ENCODE peak calls at places on chromosomes 11 and 22, in six cellular contexts. U is mammary epithelial cell, I is WTC11, E is K562, P is B cell, H is Caco-2. V is an unnamed sample.

GRCh38 chr11:105621985-105622384 is 12.1 kb downstream of the GRIA4 start:
- DNase-seq in U (no peak), I (no peak), E (no peak), P (no peak), H (no peak), V (no peak)

GRCh38 chr22:45468872-45469572 is 33.7 kb upstream of the FBLN1 start:
- DNase-seq in U (peak; percentile 85), I (no peak), E (no peak), P (no peak), H (no peak), V (no peak)

GRCh38 chr11:26715133-26715532 is 6.7 kb downstream of the SLC5A12 start:
- DNase-seq in U (peak; percentile 6), I (no peak), E (no peak), P (no peak), H (no peak), V (no peak)

GRCh38 chr11:14645247-14645912 is 1.8 kb downstream of the PDE3B start:
- DNase-seq in U (peak; percentile 1), I (no peak), E (peak; percentile 51), P (no peak), H (no peak), V (no peak)

GRCh38 chr22:33918676-33919590 is 1.3 kb downstream of the LARGE1 start:
- DNase-seq in U (no peak), I (peak; percentile 23), E (no peak), P (no peak), H (no peak), V (no peak)

GRCh38 chr22:50148991-50149721 is 21.4 kb upstream of the PANX2 start:
- DNase-seq in U (peak; percentile 98), I (peak; percentile 74), E (peak; percentile 81), P (peak; percentile 81), H (peak; percentile 65), V (peak; percentile 86)

GRCh38 chr11:4025248-4025956 is 69.2 kb upstream of the RRM1 start:
- DNase-seq in U (peak; percentile 12), I (no peak), E (no peak), P (no peak), H (no peak), V (no peak)

GRCh38 chr11:112016765-112017356 is 8.3 kb upstream of the DLAT start:
- DNase-seq in U (peak; percentile 4), I (no peak), E (no peak), P (no peak), H (no peak), V (no peak)

GRCh38 chr11:3091846-3092602 is 34.8 kb upstream of the CARS1 start:
- DNase-seq in U (peak; percentile 73), I (peak; percentile 95), E (peak; percentile 84), P (peak; percentile 72), H (peak; percentile 92), V (peak; percentile 67)

GRCh38 chr22:32622004-32622761 is 147.6 kb downstream of the FBXO7 start:
- DNase-seq in U (no peak), I (peak; percentile 64), E (no peak), P (no peak), H (peak; percentile 80), V (no peak)

GRCh38 chr11:123678246-123678645 is 23.8 kb upstream of the SCN3B start:
- DNase-seq in U (peak; percentile 81), I (no peak), E (no peak), P (no peak), H (no peak), V (no peak)

GRCh38 chr11:20754957-20755356 is 85.6 kb downstream of the NELL1 start:
- DNase-seq in U (peak; percentile 16), I (peak; percentile 52), E (peak; percentile 4), P (no peak), H (peak; percentile 36), V (no peak)

GRCh38 chr22:21876486-21877176 is 9.2 kb upstream of the MAPK1 start:
- DNase-seq in U (peak; percentile 70), I (no peak), E (peak; percentile 76), P (no peak), H (no peak), V (no peak)

GRCh38 chr11:47060807-47061206 is 115.9 kb downstream of the ARFGAP2 start:
- DNase-seq in U (no peak), I (no peak), E (peak; percentile 50), P (no peak), H (no peak), V (no peak)

GRCh38 chr11:17129003-17129402 is 51.5 kb upstream of the RPS13 start:
- DNase-seq in U (peak; percentile 3), I (no peak), E (no peak), P (no peak), H (no peak), V (no peak)

GRCh38 chr11:63916837-63917684 is at the start of gene RCOR2:
- DNase-seq in U (peak; percentile 60), I (peak; percentile 81), E (peak; percentile 86), P (peak; percentile 49), H (peak; percentile 83), V (no peak)

GRCh38 chr11:75766449-75767227 is 1.9 kb upstream of the DGAT2 start:
- DNase-seq in U (no peak), I (no peak), E (no peak), P (no peak), H (no peak), V (peak; percentile 8)

GRCh38 chr22:44991218-44991617 is 18.6 kb downstream of the PHF21B start:
- DNase-seq in U (no peak), I (no peak), E (no peak), P (no peak), H (no peak), V (no peak)

GRCh38 chr11:82465481-82465880 is 268.2 kb downstream of the FAM181B start:
- DNase-seq in U (no peak), I (no peak), E (no peak), P (no peak), H (no peak), V (no peak)

GRCh38 chr11:19557185-19557584 is 155.5 kb upstream of the NAV2 start:
- DNase-seq in U (no peak), I (no peak), E (no peak), P (no peak), H (no peak), V (no peak)
- TF ChIP-seq CTCF in U (no peak), I (no peak), E (no peak), P (no peak), H (no peak), V (no peak)

GRCh38 chr11:44326615-44327475 is 16.9 kb upstream of the ALX4 start:
- DNase-seq in U (no peak), I (no peak), E (peak; percentile 65), P (no peak), H (peak; percentile 35), V (no peak)
- TF ChIP-seq CTCF in U (no peak), I (no peak), E (peak; percentile 74), P (no peak), H (peak; percentile 45), V (no peak)

GRCh38 chr22:40153186-40153585 is 24.5 kb upstream of the TNRC6B start:
- DNase-seq in U (no peak), I (no peak), E (no peak), P (no peak), H (peak; percentile 7), V (no peak)

GRCh38 chr22:40153705-40154104 is 24.0 kb upstream of the TNRC6B start:
- DNase-seq in U (no peak), I (no peak), E (no peak), P (no peak), H (no peak), V (no peak)

GRCh38 chr22:40161182-40161581 is 16.5 kb upstream of the TNRC6B start:
- DNase-seq in U (no peak), I (no peak), E (no peak), P (no peak), H (no peak), V (no peak)

GRCh38 chr22:40157546-40157945 is 20.2 kb upstream of the TNRC6B start:
- DNase-seq in U (no peak), I (no peak), E (no peak), P (no peak), H (no peak), V (no peak)

GRCh38 chr22:40156001-40156516 is 21.7 kb upstream of the TNRC6B start:
- DNase-seq in U (peak; percentile 82), I (peak; percentile 31), E (peak; percentile 83), P (no peak), H (peak; percentile 81), V (no peak)
- TF ChIP-seq CTCF in U (no peak), I (no peak), E (peak; percentile 50), P (no peak), H (no peak), V (no peak)

GRCh38 chr11:85540635-85541034 is 86.5 kb downstream of the DLG2 start:
- DNase-seq in U (no peak), I (peak; percentile 46), E (no peak), P (no peak), H (no peak), V (no peak)
- TF ChIP-seq CTCF in U (no peak), I (no peak), E (no peak), P (no peak), H (no peak), V (no peak)

GRCh38 chr11:77101043-77101537 is 1.6 kb upstream of the OMP start:
- DNase-seq in U (peak; percentile 23), I (peak; percentile 47), E (peak; percentile 60), P (no peak), H (peak; percentile 56), V (peak; percentile 28)
- TF ChIP-seq CTCF in U (peak; percentile 58), I (peak; percentile 45), E (peak; percentile 72), P (no peak), H (peak; percentile 61), V (peak; percentile 45)

GRCh38 chr11:28581286-28582242 is 473.4 kb downstream of the METTL15 start:
- DNase-seq in U (no peak), I (peak; percentile 17), E (no peak), P (no peak), H (no peak), V (no peak)
- TF ChIP-seq CTCF in U (no peak), I (peak; percentile 16), E (no peak), P (no peak), H (no peak), V (no peak)

DNA sequence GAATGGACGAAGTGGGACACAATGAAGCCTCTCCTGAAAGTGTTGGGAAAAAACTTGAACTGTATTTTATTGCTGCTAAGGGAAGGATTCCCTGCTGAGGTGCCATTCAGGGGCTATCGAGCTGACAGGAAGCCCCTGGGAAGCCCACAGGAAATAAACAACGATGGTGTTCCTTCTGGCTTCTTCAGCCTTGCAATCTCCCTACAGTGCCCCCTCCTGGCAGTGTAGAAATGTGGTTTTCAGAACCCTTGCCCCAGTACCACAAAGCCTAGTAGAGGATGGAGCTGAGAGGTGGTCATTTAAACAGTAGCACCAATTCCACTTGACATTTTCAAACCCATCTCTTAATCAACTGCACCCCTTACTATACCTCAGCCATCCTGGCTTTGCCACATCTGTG is 676.7 kb upstream of the ARHGAP42 start:
- DNase-seq in U (no peak), I (peak; percentile 59), E (no peak), P (no peak), H (no peak), V (no peak)
- TF ChIP-seq CTCF in U (no peak), I (peak; percentile 40), E (no peak), P (no peak), H (no peak), V (no peak)